ENCODE peak calls at places on chromosomes 13 and 19, in seven cellular contexts. One of them, this sample, is unnamed.

GRCh38 chr13:28000567-28000966 is 12.1 kb upstream of the URAD start:
- DNase-seq in activated naive CD4-positive, alpha-beta T cell: no peak
- DNase-seq in HAP-1: no peak
- DNase-seq in pancreas: no peak
- DNase-seq in GM20000: no peak
- DNase-seq in NCI-H82: no peak
- DNase-seq in H4: no peak
- DNase-seq in this sample: no peak

GRCh38 chr13:39148513-39148961 is 110.3 kb downstream of the NHLRC3 start:
- DNase-seq in activated naive CD4-positive, alpha-beta T cell: no peak
- DNase-seq in HAP-1: no peak
- DNase-seq in pancreas: no peak
- DNase-seq in GM20000: no peak
- DNase-seq in NCI-H82: peak
- DNase-seq in H4: peak
- DNase-seq in this sample: peak

GRCh38 chr13:25242956-25243355 is 44.3 kb downstream of the MTMR6 start:
- DNase-seq in activated naive CD4-positive, alpha-beta T cell: no peak
- DNase-seq in HAP-1: no peak
- DNase-seq in pancreas: no peak
- DNase-seq in GM20000: no peak
- DNase-seq in NCI-H82: no peak
- DNase-seq in H4: no peak
- DNase-seq in this sample: no peak

GRCh38 chr19:3899531-3900294 is 19.2 kb downstream of the ATCAY start:
- DNase-seq in activated naive CD4-positive, alpha-beta T cell: no peak
- DNase-seq in HAP-1: no peak
- DNase-seq in pancreas: no peak
- DNase-seq in GM20000: no peak
- DNase-seq in NCI-H82: no peak
- DNase-seq in H4: no peak
- DNase-seq in this sample: no peak

GRCh38 chr13:21675095-21676007 is 4.5 kb downstream of the FGF9 start:
- DNase-seq in activated naive CD4-positive, alpha-beta T cell: peak
- DNase-seq in HAP-1: peak
- DNase-seq in pancreas: peak
- DNase-seq in GM20000: peak
- DNase-seq in NCI-H82: peak
- DNase-seq in H4: no peak
- DNase-seq in this sample: peak

GRCh38 chr19:5621945-5622464 is 571 bp downstream of the SAFB2 start:
- DNase-seq in activated naive CD4-positive, alpha-beta T cell: peak
- DNase-seq in HAP-1: peak
- DNase-seq in pancreas: peak
- DNase-seq in GM20000: no peak
- DNase-seq in NCI-H82: no peak
- DNase-seq in H4: no peak
- DNase-seq in this sample: peak

GRCh38 chr13:106403280-106403679 is 132.2 kb downstream of the EFNB2 start:
- DNase-seq in activated naive CD4-positive, alpha-beta T cell: no peak
- DNase-seq in HAP-1: no peak
- DNase-seq in pancreas: no peak
- DNase-seq in GM20000: no peak
- DNase-seq in NCI-H82: no peak
- DNase-seq in H4: no peak
- DNase-seq in this sample: no peak

GRCh38 chr13:106795847-106796246 is 227.9 kb upstream of the ARGLU1 start:
- DNase-seq in activated naive CD4-positive, alpha-beta T cell: no peak
- DNase-seq in HAP-1: no peak
- DNase-seq in pancreas: no peak
- DNase-seq in GM20000: no peak
- DNase-seq in NCI-H82: no peak
- DNase-seq in H4: no peak
- DNase-seq in this sample: no peak

GRCh38 chr13:49368688-49369087 is 75.2 kb downstream of the CAB39L start:
- DNase-seq in activated naive CD4-positive, alpha-beta T cell: no peak
- DNase-seq in HAP-1: no peak
- DNase-seq in pancreas: no peak
- DNase-seq in GM20000: peak
- DNase-seq in NCI-H82: no peak
- DNase-seq in H4: no peak
- DNase-seq in this sample: no peak

GRCh38 chr13:27359203-27359821 is 65.1 kb upstream of the GTF3A start:
- DNase-seq in activated naive CD4-positive, alpha-beta T cell: peak
- DNase-seq in HAP-1: peak
- DNase-seq in pancreas: no peak
- DNase-seq in GM20000: peak
- DNase-seq in NCI-H82: peak
- DNase-seq in H4: peak
- DNase-seq in this sample: peak

GRCh38 chr13:52010890-52011689 is at the start of gene ATP7B:
- DNase-seq in activated naive CD4-positive, alpha-beta T cell: peak
- DNase-seq in HAP-1: peak
- DNase-seq in pancreas: no peak
- DNase-seq in GM20000: peak
- DNase-seq in NCI-H82: peak
- DNase-seq in H4: no peak
- DNase-seq in this sample: peak

GRCh38 chr13:83937579-83937978 is 55.3 kb upstream of the SLITRK1 start:
- DNase-seq in activated naive CD4-positive, alpha-beta T cell: no peak
- DNase-seq in HAP-1: no peak
- DNase-seq in pancreas: no peak
- DNase-seq in GM20000: no peak
- DNase-seq in NCI-H82: no peak
- DNase-seq in H4: no peak
- DNase-seq in this sample: no peak

GRCh38 chr19:2046046-2046907 is 4.8 kb downstream of the MKNK2 start:
- DNase-seq in activated naive CD4-positive, alpha-beta T cell: no peak
- DNase-seq in HAP-1: no peak
- DNase-seq in pancreas: peak
- DNase-seq in GM20000: no peak
- DNase-seq in NCI-H82: no peak
- DNase-seq in H4: no peak
- DNase-seq in this sample: no peak

GRCh38 chr13:48892311-48892710 is 83.4 kb upstream of the FNDC3A start:
- DNase-seq in activated naive CD4-positive, alpha-beta T cell: no peak
- DNase-seq in HAP-1: no peak
- DNase-seq in pancreas: no peak
- DNase-seq in GM20000: peak
- DNase-seq in NCI-H82: no peak
- DNase-seq in H4: no peak
- DNase-seq in this sample: no peak

GRCh38 chr19:12578641-12579040 is 27.4 kb upstream of the ZNF564 start:
- DNase-seq in activated naive CD4-positive, alpha-beta T cell: no peak
- DNase-seq in HAP-1: no peak
- DNase-seq in pancreas: no peak
- DNase-seq in GM20000: no peak
- DNase-seq in NCI-H82: no peak
- DNase-seq in H4: no peak
- DNase-seq in this sample: no peak

GRCh38 chr13:110944121-110944967 is 29.5 kb upstream of the ANKRD10 start:
- DNase-seq in activated naive CD4-positive, alpha-beta T cell: no peak
- DNase-seq in HAP-1: peak
- DNase-seq in pancreas: peak
- DNase-seq in GM20000: peak
- DNase-seq in NCI-H82: peak
- DNase-seq in H4: peak
- DNase-seq in this sample: peak

GRCh38 chr13:107373551-107373950 is 805.6 kb upstream of the ARGLU1 start:
- DNase-seq in activated naive CD4-positive, alpha-beta T cell: no peak
- DNase-seq in HAP-1: no peak
- DNase-seq in pancreas: no peak
- DNase-seq in GM20000: no peak
- DNase-seq in NCI-H82: peak
- DNase-seq in H4: peak
- DNase-seq in this sample: peak

GRCh38 chr13:102028198-102028597 is 373.6 kb downstream of the FGF14 start:
- DNase-seq in activated naive CD4-positive, alpha-beta T cell: no peak
- DNase-seq in HAP-1: no peak
- DNase-seq in pancreas: no peak
- DNase-seq in GM20000: no peak
- DNase-seq in NCI-H82: no peak
- DNase-seq in H4: no peak
- DNase-seq in this sample: peak

GRCh38 chr19:35569281-35569781 is 5.9 kb upstream of the ATP4A start:
- DNase-seq in activated naive CD4-positive, alpha-beta T cell: no peak
- DNase-seq in HAP-1: no peak
- DNase-seq in pancreas: peak
- DNase-seq in GM20000: no peak
- DNase-seq in NCI-H82: no peak
- DNase-seq in H4: no peak
- DNase-seq in this sample: no peak

GRCh38 chr19:35479278-35479677 is 11.0 kb downstream of the KRTDAP start:
- DNase-seq in activated naive CD4-positive, alpha-beta T cell: no peak
- DNase-seq in HAP-1: no peak
- DNase-seq in pancreas: no peak
- DNase-seq in GM20000: no peak
- DNase-seq in NCI-H82: peak
- DNase-seq in H4: no peak
- DNase-seq in this sample: no peak

GRCh38 chr13:23959231-23959862 is 62.0 kb upstream of the C1QTNF9B start:
- DNase-seq in activated naive CD4-positive, alpha-beta T cell: no peak
- DNase-seq in HAP-1: no peak
- DNase-seq in pancreas: no peak
- DNase-seq in GM20000: no peak
- DNase-seq in NCI-H82: no peak
- DNase-seq in H4: no peak
- DNase-seq in this sample: no peak

GRCh38 chr19:49746206-49746958 is 16.7 kb downstream of the TSKS start:
- DNase-seq in activated naive CD4-positive, alpha-beta T cell: peak
- DNase-seq in HAP-1: peak
- DNase-seq in pancreas: no peak
- DNase-seq in GM20000: peak
- DNase-seq in NCI-H82: peak
- DNase-seq in H4: no peak
- DNase-seq in this sample: peak

GRCh38 chr13:42803563-42804212 is 22.3 kb downstream of the FAM216B start:
- DNase-seq in activated naive CD4-positive, alpha-beta T cell: no peak
- DNase-seq in HAP-1: no peak
- DNase-seq in pancreas: no peak
- DNase-seq in GM20000: no peak
- DNase-seq in NCI-H82: no peak
- DNase-seq in H4: peak
- DNase-seq in this sample: peak

GRCh38 chr19:29467824-29468401 is 57.9 kb upstream of the VSTM2B start:
- DNase-seq in activated naive CD4-positive, alpha-beta T cell: no peak
- DNase-seq in HAP-1: peak
- DNase-seq in pancreas: no peak
- DNase-seq in GM20000: peak
- DNase-seq in NCI-H82: peak
- DNase-seq in H4: no peak
- DNase-seq in this sample: peak